ENCODE peak calls at places on chromosomes 5 and 9, in four cellular contexts. One of them, this sample, is unnamed. For H3K27me3, the result is how much of the 10 kb centered on the place peaks cover.

GRCh38 chr5:35198096-35198495 is 32.2 kb downstream of the PRLR start:
- DNase-seq in PC-3: peak
- DNase-seq in heart left ventricle: peak
- DNase-seq in upper lobe of left lung: no peak
- DNase-seq in this sample: no peak

GRCh38 chr5:6492934-6493333 is 44.3 kb downstream of the UBE2QL1 start:
- DNase-seq in PC-3: peak
- DNase-seq in heart left ventricle: no peak
- DNase-seq in upper lobe of left lung: no peak
- DNase-seq in this sample: peak

GRCh38 chr9:112032733-112033132 is 136.1 kb downstream of the UGCG start:
- DNase-seq in PC-3: no peak
- DNase-seq in heart left ventricle: no peak
- DNase-seq in upper lobe of left lung: no peak
- DNase-seq in this sample: no peak

GRCh38 chr5:15354011-15354410 is 146.0 kb upstream of the FBXL7 start:
- DNase-seq in PC-3: no peak
- DNase-seq in heart left ventricle: no peak
- DNase-seq in upper lobe of left lung: no peak
- DNase-seq in this sample: no peak

GRCh38 chr5:179720222-179720621 is 12.4 kb upstream of the MAML1 start:
- DNase-seq in PC-3: no peak
- DNase-seq in heart left ventricle: no peak
- DNase-seq in upper lobe of left lung: no peak
- DNase-seq in this sample: no peak

GRCh38 chr5:68459500-68460139 is 244.1 kb downstream of the PIK3R1 start:
- DNase-seq in PC-3: no peak
- DNase-seq in heart left ventricle: no peak
- DNase-seq in upper lobe of left lung: no peak
- DNase-seq in this sample: no peak

GRCh38 chr5:173786296-173787187 is 101.6 kb upstream of the CPEB4 start:
- DNase-seq in PC-3: no peak
- DNase-seq in heart left ventricle: no peak
- DNase-seq in upper lobe of left lung: no peak
- DNase-seq in this sample: no peak

GRCh38 chr5:38141665-38142064 is 116.7 kb upstream of the EGFLAM start:
- DNase-seq in PC-3: no peak
- DNase-seq in heart left ventricle: no peak
- DNase-seq in upper lobe of left lung: no peak
- DNase-seq in this sample: no peak

GRCh38 chr5:172299916-172300439 is 16.4 kb upstream of the UBTD2 start:
- DNase-seq in PC-3: peak
- DNase-seq in heart left ventricle: no peak
- DNase-seq in upper lobe of left lung: no peak
- DNase-seq in this sample: no peak

GRCh38 chr9:127968717-127969383 is 11.9 kb downstream of the EEIG1 start:
- DNase-seq in PC-3: peak
- DNase-seq in heart left ventricle: peak
- DNase-seq in upper lobe of left lung: no peak
- DNase-seq in this sample: no peak

GRCh38 chr9:133761641-133762248 is 23.6 kb upstream of the SARDH start:
- DNase-seq in PC-3: no peak
- DNase-seq in heart left ventricle: no peak
- DNase-seq in upper lobe of left lung: no peak
- DNase-seq in this sample: peak

GRCh38 chr5:167389537-167389936 is 901.9 kb upstream of the WWC1 start:
- DNase-seq in PC-3: no peak
- DNase-seq in heart left ventricle: no peak
- DNase-seq in upper lobe of left lung: no peak
- DNase-seq in this sample: no peak

GRCh38 chr5:36052542-36052941 is 14.1 kb downstream of the UGT3A2 start:
- DNase-seq in PC-3: peak
- DNase-seq in heart left ventricle: no peak
- DNase-seq in upper lobe of left lung: no peak
- DNase-seq in this sample: no peak

GRCh38 chr9:89878687-89879086 is 273.9 kb downstream of the GADD45G start:
- DNase-seq in PC-3: no peak
- DNase-seq in heart left ventricle: peak
- DNase-seq in upper lobe of left lung: no peak
- DNase-seq in this sample: no peak

GRCh38 chr9:35285731-35286130 is 123.9 kb downstream of the UNC13B start:
- DNase-seq in PC-3: no peak
- DNase-seq in heart left ventricle: no peak
- DNase-seq in upper lobe of left lung: no peak
- DNase-seq in this sample: no peak

GRCh38 chr5:143448518-143448917 is 45.0 kb upstream of the NR3C1 start:
- DNase-seq in PC-3: no peak
- DNase-seq in heart left ventricle: no peak
- DNase-seq in upper lobe of left lung: no peak
- DNase-seq in this sample: no peak
- TF ChIP-seq CTCF in PC-3: peak
- TF ChIP-seq CTCF in heart left ventricle: no peak
- TF ChIP-seq CTCF in upper lobe of left lung: no peak
- TF ChIP-seq CTCF in this sample: no peak

GRCh38 chr5:109947667-109948066 is 257.9 kb downstream of the MAN2A1 start:
- DNase-seq in PC-3: no peak
- DNase-seq in heart left ventricle: no peak
- DNase-seq in upper lobe of left lung: no peak
- DNase-seq in this sample: peak

GRCh38 chr5:109951758-109952157 is 262.0 kb downstream of the MAN2A1 start:
- DNase-seq in PC-3: no peak
- DNase-seq in heart left ventricle: no peak
- DNase-seq in upper lobe of left lung: no peak
- DNase-seq in this sample: no peak

GRCh38 chr5:109953821-109954220 is 264.1 kb downstream of the MAN2A1 start:
- DNase-seq in PC-3: no peak
- DNase-seq in heart left ventricle: no peak
- DNase-seq in upper lobe of left lung: no peak
- DNase-seq in this sample: no peak

GRCh38 chr5:109951348-109951747 is 261.6 kb downstream of the MAN2A1 start:
- DNase-seq in PC-3: no peak
- DNase-seq in heart left ventricle: no peak
- DNase-seq in upper lobe of left lung: no peak
- DNase-seq in this sample: no peak

GRCh38 chr5:109950634-109951033 is 260.9 kb downstream of the MAN2A1 start:
- DNase-seq in PC-3: no peak
- DNase-seq in heart left ventricle: no peak
- DNase-seq in upper lobe of left lung: no peak
- DNase-seq in this sample: no peak
- H3K4me3 ChIP-seq in PC-3: no peak
- H3K4me3 ChIP-seq in heart left ventricle: no peak
- H3K4me3 ChIP-seq in upper lobe of left lung: no peak
- H3K4me3 ChIP-seq in this sample: no peak

GRCh38 chr5:1726956-1727355 is 72.7 kb downstream of the MRPL36 start:
- DNase-seq in PC-3: no peak
- DNase-seq in heart left ventricle: no peak
- DNase-seq in upper lobe of left lung: peak
- DNase-seq in this sample: peak
- H3K27me3 ChIP-seq in PC-3: under half
- H3K27me3 ChIP-seq in heart left ventricle: under half
- H3K27me3 ChIP-seq in upper lobe of left lung: under half
- H3K27me3 ChIP-seq in this sample: under half

DNA sequence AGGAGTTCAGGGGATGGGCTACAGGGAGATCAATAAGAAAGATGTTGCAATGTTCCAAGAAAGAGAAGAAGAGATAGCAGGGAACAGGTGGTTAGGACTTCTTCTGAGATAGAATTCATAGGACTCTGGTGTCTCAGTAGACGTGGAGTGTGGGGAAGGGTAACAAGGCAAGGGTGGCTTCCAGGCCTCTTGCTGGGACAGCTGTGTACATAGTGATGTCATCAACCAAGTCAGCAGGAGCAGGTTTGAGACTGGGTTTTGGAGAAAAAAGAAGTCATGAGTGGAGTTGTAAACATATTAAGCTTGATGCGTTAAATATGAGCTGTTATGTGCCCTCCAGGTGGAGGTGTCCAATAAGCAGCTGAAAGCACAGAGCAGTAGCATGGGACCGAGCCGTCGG is 211.8 kb upstream of the RASEF start:
- DNase-seq in PC-3: no peak
- DNase-seq in heart left ventricle: no peak
- DNase-seq in upper lobe of left lung: no peak
- DNase-seq in this sample: no peak
- TF ChIP-seq CTCF in PC-3: no peak
- TF ChIP-seq CTCF in heart left ventricle: no peak
- TF ChIP-seq CTCF in upper lobe of left lung: no peak
- TF ChIP-seq CTCF in this sample: no peak

GRCh38 chr9:110148384-110148783 is 59.6 kb downstream of the C9orf152 start:
- DNase-seq in PC-3: no peak
- DNase-seq in heart left ventricle: no peak
- DNase-seq in upper lobe of left lung: no peak
- DNase-seq in this sample: no peak
- H3K4me3 ChIP-seq in PC-3: no peak
- H3K4me3 ChIP-seq in heart left ventricle: no peak
- H3K4me3 ChIP-seq in upper lobe of left lung: no peak
- H3K4me3 ChIP-seq in this sample: no peak

GRCh38 chr9:130331061-130331460 is 65.5 kb downstream of the HMCN2 start:
- DNase-seq in PC-3: no peak
- DNase-seq in heart left ventricle: no peak
- DNase-seq in upper lobe of left lung: no peak
- DNase-seq in this sample: no peak
- H3K27me3 ChIP-seq in PC-3: under half
- H3K27me3 ChIP-seq in heart left ventricle: under half
- H3K27me3 ChIP-seq in upper lobe of left lung: under half
- H3K27me3 ChIP-seq in this sample: under half